ENCODE peak calls at places on chromosomes 6 and 20, in four cellular contexts. R, T, Z and F are unnamed samples.

GRCh38 chr20:44089987-44090674 is 96.9 kb downstream of the JPH2 start:
- DNase-seq in T (peak; percentile 85), Z (no peak), R (no peak), F (peak; percentile 16)

GRCh38 chr6:44061375-44062104 is 65.7 kb downstream of the MRPL14 start:
- DNase-seq in Z (no peak), T (peak; percentile 78), R (no peak), F (no peak)

GRCh38 chr20:63829943-63830820 is 882 bp downstream of the ZBTB46 start:
- DNase-seq in T (peak; percentile 44), Z (no peak), R (no peak), F (no peak)

GRCh38 chr20:10501377-10501776 is 66.3 kb downstream of the SLX4IP start:
- DNase-seq in Z (no peak), T (no peak), R (no peak), F (no peak)

GRCh38 chr6:55868910-55869479 is 6.4 kb downstream of the BMP5 start:
- DNase-seq in Z (no peak), R (no peak), T (peak; percentile 53), F (no peak)

GRCh38 chr20:8757146-8757545 is 311.7 kb upstream of the PLCB4 start:
- DNase-seq in R (no peak), T (peak; percentile 87), Z (no peak), F (peak; percentile 89)

GRCh38 chr20:18001131-18001921 is 32.5 kb downstream of the MGME1 start:
- DNase-seq in R (no peak), T (peak; percentile 94), Z (no peak), F (peak; percentile 17)

GRCh38 chr6:86888311-86888710 is 49.0 kb upstream of the HTR1E start:
- DNase-seq in Z (no peak), T (no peak), R (no peak), F (no peak)

GRCh38 chr20:14401479-14402138 is 64.2 kb upstream of the FLRT3 start:
- DNase-seq in T (no peak), Z (no peak), R (no peak), F (peak; percentile 82)

GRCh38 chr6:45832063-45832462 is 183.6 kb downstream of the CLIC5 start:
- DNase-seq in R (no peak), T (no peak), Z (no peak), F (no peak)

GRCh38 chr6:45625191-45625664 is 247.5 kb upstream of the SUPT3H start:
- DNase-seq in T (peak; percentile 79), R (no peak), Z (no peak), F (no peak)

GRCh38 chr20:33120934-33121333 is 41.5 kb downstream of the BPIFB4 start:
- DNase-seq in Z (no peak), T (no peak), R (no peak), F (no peak)

GRCh38 chr6:80280258-80281010 is 174.0 kb downstream of the BCKDHB start:
- DNase-seq in Z (no peak), T (peak; percentile 54), R (no peak), F (no peak)

GRCh38 chr6:153032255-153032882 is 29.9 kb upstream of the MTRF1L start:
- DNase-seq in T (peak; percentile 74), Z (no peak), R (no peak), F (peak; percentile 61)

GRCh38 chr6:90369024-90369519 is 72.4 kb upstream of the BACH2 start:
- DNase-seq in T (peak; percentile 100), R (no peak), Z (no peak), F (peak; percentile 54)

GRCh38 chr6:166691199-166691598 is 64.1 kb upstream of the RPS6KA2 start:
- DNase-seq in T (peak; percentile 64), Z (no peak), R (no peak), F (peak; percentile 55)

GRCh38 chr20:19673575-19673974 is 84.5 kb upstream of the RIN2 start:
- DNase-seq in R (no peak), T (no peak), Z (no peak), F (peak; percentile 24)

GRCh38 chr6:160079686-160080043 is 42.0 kb upstream of the SLC22A1 start:
- DNase-seq in R (no peak), T (no peak), Z (no peak), F (no peak)

GRCh38 chr6:42450314-42451145 is 1.2 kb downstream of the TRERF1 start:
- DNase-seq in T (peak; percentile 44), R (no peak), Z (no peak), F (peak; percentile 28)